ENCODE peak calls at places on chromosome 7, in six cellular contexts. One of them, this sample, is unnamed.

GRCh38 chr7:93055543-93056107 is 62.2 kb downstream of the SAMD9 start:
- DNase-seq in body of pancreas: no peak
- DNase-seq in heart right ventricle: no peak
- DNase-seq in OCI-LY7: peak; percentile 54
- DNase-seq in fibroblast of lung: peak; percentile 68
- DNase-seq in heart left ventricle: no peak
- DNase-seq in this sample: no peak

GRCh38 chr7:4048336-4048735 is 633.8 kb upstream of the FOXK1 start:
- DNase-seq in body of pancreas: no peak
- DNase-seq in heart right ventricle: no peak
- DNase-seq in OCI-LY7: no peak
- DNase-seq in fibroblast of lung: no peak
- DNase-seq in heart left ventricle: no peak
- DNase-seq in this sample: no peak

GRCh38 chr7:88254721-88255120 is 34.9 kb upstream of the SRI start:
- DNase-seq in body of pancreas: no peak
- DNase-seq in heart right ventricle: no peak
- DNase-seq in OCI-LY7: no peak
- DNase-seq in fibroblast of lung: peak; percentile 7
- DNase-seq in heart left ventricle: no peak
- DNase-seq in this sample: no peak

GRCh38 chr7:107924841-107925490 is 34.0 kb downstream of the DLD start:
- DNase-seq in body of pancreas: no peak
- DNase-seq in heart right ventricle: no peak
- DNase-seq in OCI-LY7: no peak
- DNase-seq in fibroblast of lung: no peak
- DNase-seq in heart left ventricle: no peak
- DNase-seq in this sample: no peak

GRCh38 chr7:31335889-31336201 is 4.7 kb downstream of the NEUROD6 start:
- DNase-seq in body of pancreas: no peak
- DNase-seq in heart right ventricle: no peak
- DNase-seq in OCI-LY7: no peak
- DNase-seq in fibroblast of lung: no peak
- DNase-seq in heart left ventricle: no peak
- DNase-seq in this sample: no peak

GRCh38 chr7:17598305-17598704 is 299.9 kb downstream of the AHR start:
- DNase-seq in body of pancreas: no peak
- DNase-seq in heart right ventricle: no peak
- DNase-seq in OCI-LY7: no peak
- DNase-seq in fibroblast of lung: no peak
- DNase-seq in heart left ventricle: no peak
- DNase-seq in this sample: no peak

GRCh38 chr7:29479606-29480200 is 83.9 kb upstream of the PRR15 start:
- DNase-seq in body of pancreas: no peak
- DNase-seq in heart right ventricle: peak; percentile 22
- DNase-seq in OCI-LY7: no peak
- DNase-seq in fibroblast of lung: peak; percentile 71
- DNase-seq in heart left ventricle: peak; percentile 49
- DNase-seq in this sample: no peak

GRCh38 chr7:35697414-35698175 is 2.7 kb upstream of the HERPUD2 start:
- DNase-seq in body of pancreas: no peak
- DNase-seq in heart right ventricle: no peak
- DNase-seq in OCI-LY7: no peak
- DNase-seq in fibroblast of lung: peak; percentile 39
- DNase-seq in heart left ventricle: no peak
- DNase-seq in this sample: no peak

GRCh38 chr7:128161466-128162125 is 79.5 kb upstream of the LEP start:
- DNase-seq in body of pancreas: no peak
- DNase-seq in heart right ventricle: no peak
- DNase-seq in OCI-LY7: no peak
- DNase-seq in fibroblast of lung: no peak
- DNase-seq in heart left ventricle: no peak
- DNase-seq in this sample: no peak

GRCh38 chr7:140557809-140558518 is 78.7 kb upstream of the MKRN1 start:
- DNase-seq in body of pancreas: no peak
- DNase-seq in heart right ventricle: no peak
- DNase-seq in OCI-LY7: no peak
- DNase-seq in fibroblast of lung: no peak
- DNase-seq in heart left ventricle: no peak
- DNase-seq in this sample: no peak

GRCh38 chr7:24283900-24284698 is at the start of gene NPY:
- DNase-seq in body of pancreas: no peak
- DNase-seq in heart right ventricle: no peak
- DNase-seq in OCI-LY7: no peak
- DNase-seq in fibroblast of lung: no peak
- DNase-seq in heart left ventricle: no peak
- DNase-seq in this sample: no peak

GRCh38 chr7:158377800-158378623 is 209.6 kb downstream of the PTPRN2 start:
- DNase-seq in body of pancreas: peak; percentile 89
- DNase-seq in heart right ventricle: no peak
- DNase-seq in OCI-LY7: no peak
- DNase-seq in fibroblast of lung: no peak
- DNase-seq in heart left ventricle: no peak
- DNase-seq in this sample: no peak

GRCh38 chr7:34675749-34676374 is 17.8 kb downstream of the NPSR1 start:
- DNase-seq in body of pancreas: peak; percentile 10
- DNase-seq in heart right ventricle: no peak
- DNase-seq in OCI-LY7: peak; percentile 21
- DNase-seq in fibroblast of lung: peak; percentile 6
- DNase-seq in heart left ventricle: no peak
- DNase-seq in this sample: no peak

GRCh38 chr7:112726076-112726475 is 64.1 kb downstream of the TMEM168 start:
- DNase-seq in body of pancreas: peak; percentile 76
- DNase-seq in heart right ventricle: no peak
- DNase-seq in OCI-LY7: peak; percentile 2
- DNase-seq in fibroblast of lung: no peak
- DNase-seq in heart left ventricle: no peak
- DNase-seq in this sample: no peak

GRCh38 chr7:66769833-66770512 is 29.4 kb downstream of the RABGEF1 start:
- DNase-seq in body of pancreas: no peak
- DNase-seq in heart right ventricle: no peak
- DNase-seq in OCI-LY7: peak; percentile 25
- DNase-seq in fibroblast of lung: peak; percentile 72
- DNase-seq in heart left ventricle: no peak
- DNase-seq in this sample: no peak

GRCh38 chr7:14888904-14889482 is 13.6 kb downstream of the DGKB start:
- DNase-seq in body of pancreas: no peak
- DNase-seq in heart right ventricle: no peak
- DNase-seq in OCI-LY7: no peak
- DNase-seq in fibroblast of lung: no peak
- DNase-seq in heart left ventricle: no peak
- DNase-seq in this sample: no peak

GRCh38 chr7:106767498-106768323 is 97.4 kb upstream of the PIK3CG start:
- DNase-seq in body of pancreas: no peak
- DNase-seq in heart right ventricle: no peak
- DNase-seq in OCI-LY7: peak; percentile 58
- DNase-seq in fibroblast of lung: peak; percentile 89
- DNase-seq in heart left ventricle: no peak
- DNase-seq in this sample: no peak

GRCh38 chr7:18570441-18570840 is 74.9 kb downstream of the HDAC9 start:
- DNase-seq in body of pancreas: peak; percentile 12
- DNase-seq in heart right ventricle: no peak
- DNase-seq in OCI-LY7: no peak
- DNase-seq in fibroblast of lung: no peak
- DNase-seq in heart left ventricle: no peak
- DNase-seq in this sample: no peak

GRCh38 chr7:149028346-149029109 is at the start of gene PDIA4:
- DNase-seq in body of pancreas: peak; percentile 99
- DNase-seq in heart right ventricle: peak; percentile 100
- DNase-seq in OCI-LY7: peak; percentile 98
- DNase-seq in fibroblast of lung: peak; percentile 99
- DNase-seq in heart left ventricle: peak; percentile 99
- DNase-seq in this sample: peak; percentile 88

GRCh38 chr7:83701744-83702143 is 52.8 kb upstream of the SEMA3E start:
- DNase-seq in body of pancreas: no peak
- DNase-seq in heart right ventricle: no peak
- DNase-seq in OCI-LY7: no peak
- DNase-seq in fibroblast of lung: peak; percentile 48
- DNase-seq in heart left ventricle: no peak
- DNase-seq in this sample: no peak

GRCh38 chr7:44052771-44053365 is 8.4 kb downstream of the DBNL start:
- DNase-seq in body of pancreas: peak; percentile 3
- DNase-seq in heart right ventricle: no peak
- DNase-seq in OCI-LY7: no peak
- DNase-seq in fibroblast of lung: no peak
- DNase-seq in heart left ventricle: no peak
- DNase-seq in this sample: no peak
- H3K36me3 ChIP-seq in body of pancreas: peaks cover 30% of the 10 kb centered on the region
- H3K36me3 ChIP-seq in heart right ventricle: peaks cover 88% of the 10 kb centered on the region
- H3K36me3 ChIP-seq in OCI-LY7: peaks cover 90% of the 10 kb centered on the region
- H3K36me3 ChIP-seq in fibroblast of lung: peaks cover 28% of the 10 kb centered on the region
- H3K36me3 ChIP-seq in heart left ventricle: no peaks in the 10 kb centered on the region
- H3K36me3 ChIP-seq in this sample: peaks cover 21% of the 10 kb centered on the region

GRCh38 chr7:26191233-26191973 is 9.1 kb downstream of the HNRNPA2B1 start:
- DNase-seq in body of pancreas: no peak
- DNase-seq in heart right ventricle: no peak
- DNase-seq in OCI-LY7: no peak
- DNase-seq in fibroblast of lung: no peak
- DNase-seq in heart left ventricle: no peak
- DNase-seq in this sample: no peak

GRCh38 chr7:26189000-26189539 is 11.5 kb downstream of the HNRNPA2B1 start:
- DNase-seq in body of pancreas: no peak
- DNase-seq in heart right ventricle: no peak
- DNase-seq in OCI-LY7: no peak
- DNase-seq in fibroblast of lung: no peak
- DNase-seq in heart left ventricle: no peak
- DNase-seq in this sample: no peak

GRCh38 chr7:26188291-26188999 is 12.1 kb downstream of the HNRNPA2B1 start:
- DNase-seq in body of pancreas: no peak
- DNase-seq in heart right ventricle: no peak
- DNase-seq in OCI-LY7: no peak
- DNase-seq in fibroblast of lung: no peak
- DNase-seq in heart left ventricle: no peak
- DNase-seq in this sample: no peak

GRCh38 chr7:26190417-26190869 is 10.1 kb downstream of the HNRNPA2B1 start:
- DNase-seq in body of pancreas: no peak
- DNase-seq in heart right ventricle: no peak
- DNase-seq in OCI-LY7: no peak
- DNase-seq in fibroblast of lung: no peak
- DNase-seq in heart left ventricle: no peak
- DNase-seq in this sample: no peak

DNA sequence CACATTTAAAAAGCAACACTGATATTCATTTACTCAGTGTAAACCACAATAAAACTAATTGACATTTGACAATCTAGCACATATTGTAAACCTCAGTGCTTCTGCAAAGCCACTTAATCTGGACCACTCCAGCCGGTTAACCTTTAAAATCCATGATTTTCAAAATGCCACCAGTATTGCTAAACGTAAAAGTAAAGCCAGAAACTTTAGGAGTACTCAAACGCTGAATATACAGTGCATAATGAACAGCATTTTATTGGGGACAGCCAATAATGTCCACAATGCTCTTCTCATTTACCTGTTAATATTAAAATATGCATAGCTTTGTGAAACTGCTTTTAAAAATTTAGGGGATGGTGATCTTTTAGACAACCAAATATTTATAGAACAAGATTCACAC is 10.8 kb downstream of the HNRNPA2B1 start:
- DNase-seq in body of pancreas: no peak
- DNase-seq in heart right ventricle: no peak
- DNase-seq in OCI-LY7: no peak
- DNase-seq in fibroblast of lung: no peak
- DNase-seq in heart left ventricle: no peak
- DNase-seq in this sample: no peak
- H3K36me3 ChIP-seq in body of pancreas: peaks cover 57% of the 10 kb centered on the region
- H3K36me3 ChIP-seq in heart right ventricle: peaks cover 97% of the 10 kb centered on the region
- H3K36me3 ChIP-seq in OCI-LY7: peaks cover 96% of the 10 kb centered on the region
- H3K36me3 ChIP-seq in fibroblast of lung: peaks cover 14% of the 10 kb centered on the region
- H3K36me3 ChIP-seq in heart left ventricle: no peaks in the 10 kb centered on the region
- H3K36me3 ChIP-seq in this sample: peaks cover 32% of the 10 kb centered on the region

GRCh38 chr7:96695581-96695980 is 14.1 kb downstream of the SEM1 start:
- DNase-seq in body of pancreas: no peak
- DNase-seq in heart right ventricle: no peak
- DNase-seq in OCI-LY7: no peak
- DNase-seq in fibroblast of lung: no peak
- DNase-seq in heart left ventricle: no peak
- DNase-seq in this sample: no peak

GRCh38 chr7:96697822-96698221 is 11.8 kb downstream of the SEM1 start:
- DNase-seq in body of pancreas: no peak
- DNase-seq in heart right ventricle: no peak
- DNase-seq in OCI-LY7: no peak
- DNase-seq in fibroblast of lung: no peak
- DNase-seq in heart left ventricle: no peak
- DNase-seq in this sample: no peak

GRCh38 chr7:96689414-96689813 is 20.2 kb downstream of the SEM1 start:
- DNase-seq in body of pancreas: no peak
- DNase-seq in heart right ventricle: no peak
- DNase-seq in OCI-LY7: no peak
- DNase-seq in fibroblast of lung: no peak
- DNase-seq in heart left ventricle: no peak
- DNase-seq in this sample: no peak

GRCh38 chr7:96691692-96692091 is 18.0 kb downstream of the SEM1 start:
- DNase-seq in body of pancreas: no peak
- DNase-seq in heart right ventricle: no peak
- DNase-seq in OCI-LY7: no peak
- DNase-seq in fibroblast of lung: no peak
- DNase-seq in heart left ventricle: no peak
- DNase-seq in this sample: no peak

GRCh38 chr7:96694082-96694481 is 15.6 kb downstream of the SEM1 start:
- DNase-seq in body of pancreas: no peak
- DNase-seq in heart right ventricle: no peak
- DNase-seq in OCI-LY7: no peak
- DNase-seq in fibroblast of lung: no peak
- DNase-seq in heart left ventricle: no peak
- DNase-seq in this sample: no peak
- H3K36me3 ChIP-seq in body of pancreas: no peaks in the 10 kb centered on the region
- H3K36me3 ChIP-seq in heart right ventricle: peaks cover 43% of the 10 kb centered on the region
- H3K36me3 ChIP-seq in OCI-LY7: peaks cover 56% of the 10 kb centered on the region
- H3K36me3 ChIP-seq in fibroblast of lung: no peaks in the 10 kb centered on the region
- H3K36me3 ChIP-seq in heart left ventricle: no peaks in the 10 kb centered on the region
- H3K36me3 ChIP-seq in this sample: no peaks in the 10 kb centered on the region

DNA sequence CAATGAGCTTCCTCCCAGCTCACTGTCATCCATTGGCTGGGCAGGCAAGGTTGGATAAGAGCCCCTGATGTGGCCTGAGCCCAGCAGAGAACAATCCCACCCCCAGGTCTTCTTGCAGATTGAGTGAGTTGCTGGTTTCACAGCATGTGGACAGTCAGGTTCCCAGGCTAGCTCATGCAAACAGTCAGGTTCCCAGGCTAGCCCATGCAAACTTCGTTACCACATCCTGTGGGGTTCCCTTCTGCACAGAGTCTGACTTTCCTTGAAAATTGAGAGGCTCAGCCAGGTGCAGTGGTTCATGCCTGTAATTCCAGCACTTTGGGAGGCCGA is 67.1 kb downstream of the TMEM130 start:
- DNase-seq in body of pancreas: no peak
- DNase-seq in heart right ventricle: no peak
- DNase-seq in OCI-LY7: peak; percentile 46
- DNase-seq in fibroblast of lung: no peak
- DNase-seq in heart left ventricle: no peak
- DNase-seq in this sample: no peak
- H3K36me3 ChIP-seq in body of pancreas: no peaks in the 10 kb centered on the region
- H3K36me3 ChIP-seq in heart right ventricle: no peaks in the 10 kb centered on the region
- H3K36me3 ChIP-seq in OCI-LY7: peaks cover 3% of the 10 kb centered on the region
- H3K36me3 ChIP-seq in fibroblast of lung: no peaks in the 10 kb centered on the region
- H3K36me3 ChIP-seq in heart left ventricle: no peaks in the 10 kb centered on the region
- H3K36me3 ChIP-seq in this sample: no peaks in the 10 kb centered on the region